ENCODE peak calls at places on chromosomes 2 and 18, in five cellular contexts. One of them, this sample, is unnamed.

GRCh38 chr2:85744771-85745601 is 8.8 kb upstream of the ATOH8 start:
- DNase-seq in prostate gland: no peak
- DNase-seq in thoracic aorta: no peak
- DNase-seq in left ventricle myocardium inferior: peak
- DNase-seq in tibial artery: peak
- DNase-seq in this sample: no peak

GRCh38 chr2:144014108-144014507 is 505.8 kb downstream of the ZEB2 start:
- DNase-seq in prostate gland: no peak
- DNase-seq in left ventricle myocardium inferior: no peak
- DNase-seq in tibial artery: no peak
- DNase-seq in thoracic aorta: no peak
- DNase-seq in this sample: no peak

GRCh38 chr2:3104261-3104660 is 273.4 kb downstream of the EIPR1 start:
- DNase-seq in thoracic aorta: no peak
- DNase-seq in left ventricle myocardium inferior: no peak
- DNase-seq in tibial artery: no peak
- DNase-seq in prostate gland: no peak
- DNase-seq in this sample: no peak

GRCh38 chr2:24731923-24732322 is 61.3 kb downstream of the PTRHD1 start:
- DNase-seq in left ventricle myocardium inferior: no peak
- DNase-seq in tibial artery: no peak
- DNase-seq in prostate gland: no peak
- DNase-seq in thoracic aorta: no peak
- DNase-seq in this sample: no peak

GRCh38 chr18:3392467-3392855 is 57.5 kb upstream of the TGIF1 start:
- DNase-seq in tibial artery: no peak
- DNase-seq in left ventricle myocardium inferior: no peak
- DNase-seq in prostate gland: no peak
- DNase-seq in thoracic aorta: no peak
- DNase-seq in this sample: no peak

GRCh38 chr18:42413870-42414269 is 458.8 kb downstream of the PIK3C3 start:
- DNase-seq in thoracic aorta: no peak
- DNase-seq in left ventricle myocardium inferior: no peak
- DNase-seq in tibial artery: no peak
- DNase-seq in prostate gland: no peak
- DNase-seq in this sample: no peak

GRCh38 chr18:43582120-43582519 is 304.8 kb upstream of the SYT4 start:
- DNase-seq in left ventricle myocardium inferior: no peak
- DNase-seq in tibial artery: no peak
- DNase-seq in thoracic aorta: no peak
- DNase-seq in prostate gland: no peak
- DNase-seq in this sample: no peak

GRCh38 chr2:60759654-60760053 is 3.6 kb downstream of the PAPOLG start:
- DNase-seq in prostate gland: no peak
- DNase-seq in tibial artery: no peak
- DNase-seq in left ventricle myocardium inferior: no peak
- DNase-seq in thoracic aorta: no peak
- DNase-seq in this sample: no peak

GRCh38 chr2:179701524-179702110 is 159.8 kb downstream of the ZNF385B start:
- DNase-seq in left ventricle myocardium inferior: no peak
- DNase-seq in thoracic aorta: no peak
- DNase-seq in prostate gland: no peak
- DNase-seq in tibial artery: no peak
- DNase-seq in this sample: no peak

GRCh38 chr2:25252291-25253152 is 84.1 kb upstream of the POMC start:
- DNase-seq in thoracic aorta: no peak
- DNase-seq in tibial artery: no peak
- DNase-seq in prostate gland: peak
- DNase-seq in left ventricle myocardium inferior: peak
- DNase-seq in this sample: peak

GRCh38 chr18:22067682-22068081 is 101.7 kb upstream of the GATA6 start:
- DNase-seq in tibial artery: no peak
- DNase-seq in left ventricle myocardium inferior: no peak
- DNase-seq in prostate gland: no peak
- DNase-seq in thoracic aorta: no peak
- DNase-seq in this sample: no peak

GRCh38 chr2:211468217-211468616 is 911.8 kb downstream of the CPS1 start:
- DNase-seq in thoracic aorta: no peak
- DNase-seq in prostate gland: no peak
- DNase-seq in left ventricle myocardium inferior: no peak
- DNase-seq in tibial artery: no peak
- DNase-seq in this sample: no peak

GRCh38 chr2:65436169-65436824 is 3.9 kb upstream of the SPRED2 start:
- DNase-seq in left ventricle myocardium inferior: peak
- DNase-seq in thoracic aorta: peak
- DNase-seq in tibial artery: peak
- DNase-seq in prostate gland: peak
- DNase-seq in this sample: peak

GRCh38 chr18:76336241-76336640 is 158.8 kb downstream of the ZNF516 start:
- DNase-seq in thoracic aorta: no peak
- DNase-seq in prostate gland: no peak
- DNase-seq in tibial artery: no peak
- DNase-seq in left ventricle myocardium inferior: no peak
- DNase-seq in this sample: no peak

GRCh38 chr2:54310314-54310713 is 54.3 kb upstream of the TSPYL6 start:
- DNase-seq in left ventricle myocardium inferior: no peak
- DNase-seq in prostate gland: no peak
- DNase-seq in thoracic aorta: no peak
- DNase-seq in tibial artery: no peak
- DNase-seq in this sample: no peak

GRCh38 chr18:36593001-36593400 is 235.8 kb downstream of the TPGS2 start:
- DNase-seq in tibial artery: no peak
- DNase-seq in left ventricle myocardium inferior: no peak
- DNase-seq in thoracic aorta: no peak
- DNase-seq in prostate gland: no peak
- DNase-seq in this sample: no peak

GRCh38 chr2:25297738-25298137 is 44.0 kb downstream of the DNMT3A start:
- DNase-seq in prostate gland: no peak
- DNase-seq in left ventricle myocardium inferior: no peak
- DNase-seq in thoracic aorta: no peak
- DNase-seq in tibial artery: no peak
- DNase-seq in this sample: no peak

GRCh38 chr2:236294647-236295046 is 30.4 kb upstream of the ASB18 start:
- DNase-seq in thoracic aorta: no peak
- DNase-seq in prostate gland: no peak
- DNase-seq in left ventricle myocardium inferior: no peak
- DNase-seq in tibial artery: no peak
- DNase-seq in this sample: no peak

GRCh38 chr2:26558271-26559043 is 80.5 kb upstream of the OTOF start:
- DNase-seq in tibial artery: peak
- DNase-seq in prostate gland: no peak
- DNase-seq in thoracic aorta: no peak
- DNase-seq in left ventricle myocardium inferior: no peak
- DNase-seq in this sample: no peak

GRCh38 chr2:67259581-67260347 is 137.4 kb upstream of the ETAA1 start:
- DNase-seq in prostate gland: no peak
- DNase-seq in left ventricle myocardium inferior: peak
- DNase-seq in tibial artery: no peak
- DNase-seq in thoracic aorta: no peak
- DNase-seq in this sample: peak

GRCh38 chr18:13470555-13471494 is 252.3 kb downstream of the LDLRAD4 start:
- DNase-seq in prostate gland: no peak
- DNase-seq in left ventricle myocardium inferior: peak
- DNase-seq in tibial artery: no peak
- DNase-seq in thoracic aorta: no peak
- DNase-seq in this sample: no peak

GRCh38 chr2:239882335-239882734 is 142.8 kb downstream of the NDUFA10 start:
- DNase-seq in thoracic aorta: no peak
- DNase-seq in prostate gland: peak
- DNase-seq in left ventricle myocardium inferior: no peak
- DNase-seq in tibial artery: peak
- DNase-seq in this sample: peak

GRCh38 chr18:54830260-54830659 is 2.0 kb downstream of the RAB27B start:
- DNase-seq in tibial artery: no peak
- DNase-seq in left ventricle myocardium inferior: no peak
- DNase-seq in prostate gland: no peak
- DNase-seq in thoracic aorta: no peak
- DNase-seq in this sample: no peak

GRCh38 chr18:78799382-78800089 is 180.1 kb upstream of the SALL3 start:
- DNase-seq in tibial artery: peak
- DNase-seq in thoracic aorta: no peak
- DNase-seq in prostate gland: no peak
- DNase-seq in left ventricle myocardium inferior: no peak
- DNase-seq in this sample: no peak

GRCh38 chr2:232085179-232085578 is 123.7 kb downstream of the DIS3L2 start:
- DNase-seq in left ventricle myocardium inferior: no peak
- DNase-seq in thoracic aorta: no peak
- DNase-seq in prostate gland: no peak
- DNase-seq in tibial artery: no peak
- DNase-seq in this sample: no peak

GRCh38 chr2:131475831-131476230 is at the start of gene TUBA3D:
- DNase-seq in prostate gland: no peak
- DNase-seq in left ventricle myocardium inferior: no peak
- DNase-seq in thoracic aorta: no peak
- DNase-seq in tibial artery: peak
- DNase-seq in this sample: no peak

GRCh38 chr18:62682396-62682795 is 32.9 kb upstream of the PHLPP1 start:
- DNase-seq in tibial artery: no peak
- DNase-seq in prostate gland: no peak
- DNase-seq in left ventricle myocardium inferior: no peak
- DNase-seq in thoracic aorta: no peak
- DNase-seq in this sample: no peak

GRCh38 chr18:7132356-7133115 is 14.9 kb upstream of the LAMA1 start:
- DNase-seq in prostate gland: no peak
- DNase-seq in tibial artery: no peak
- DNase-seq in thoracic aorta: no peak
- DNase-seq in left ventricle myocardium inferior: no peak
- DNase-seq in this sample: no peak

GRCh38 chr2:215377283-215377682 is 58.6 kb downstream of the FN1 start:
- DNase-seq in prostate gland: no peak
- DNase-seq in thoracic aorta: no peak
- DNase-seq in left ventricle myocardium inferior: no peak
- DNase-seq in tibial artery: no peak
- DNase-seq in this sample: no peak

GRCh38 chr18:31058897-31059296 is 16.4 kb upstream of the DSC3 start:
- DNase-seq in prostate gland: no peak
- DNase-seq in left ventricle myocardium inferior: no peak
- DNase-seq in thoracic aorta: no peak
- DNase-seq in tibial artery: no peak
- DNase-seq in this sample: no peak

GRCh38 chr2:102736607-102737409 is 25.0 kb upstream of the TMEM182 start:
- DNase-seq in prostate gland: peak
- DNase-seq in left ventricle myocardium inferior: peak
- DNase-seq in tibial artery: peak
- DNase-seq in thoracic aorta: peak
- DNase-seq in this sample: peak

GRCh38 chr2:102735431-102736130 is 26.2 kb upstream of the TMEM182 start:
- DNase-seq in prostate gland: no peak
- DNase-seq in left ventricle myocardium inferior: no peak
- DNase-seq in tibial artery: no peak
- DNase-seq in thoracic aorta: no peak
- DNase-seq in this sample: no peak

GRCh38 chr2:102737435-102737834 is 24.4 kb upstream of the TMEM182 start:
- DNase-seq in prostate gland: no peak
- DNase-seq in tibial artery: no peak
- DNase-seq in thoracic aorta: no peak
- DNase-seq in left ventricle myocardium inferior: no peak
- DNase-seq in this sample: no peak

DNA sequence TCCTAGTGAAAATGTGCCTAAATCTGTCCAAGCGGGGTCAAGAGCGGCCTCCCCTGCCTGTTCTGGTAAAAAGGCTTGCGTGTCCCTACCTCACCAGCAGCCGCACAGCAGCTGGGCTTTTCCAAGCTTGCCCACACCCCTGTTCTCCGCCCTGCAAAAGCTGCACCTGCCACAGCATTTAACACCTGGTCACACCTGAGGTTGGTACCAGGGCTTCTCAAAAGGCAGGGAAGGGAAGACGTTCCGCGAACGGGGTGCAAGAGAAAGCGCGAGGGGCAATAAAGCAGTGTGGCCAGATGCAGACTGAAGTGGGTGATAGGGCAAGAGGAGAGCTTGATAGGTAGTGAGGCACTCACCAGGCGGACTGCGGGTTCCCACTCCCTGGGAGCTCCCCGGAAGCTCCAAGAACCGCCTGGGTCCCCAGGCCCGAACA is 25.6 kb upstream of the TMEM182 start:
- DNase-seq in tibial artery: no peak
- DNase-seq in thoracic aorta: no peak
- DNase-seq in prostate gland: no peak
- DNase-seq in left ventricle myocardium inferior: no peak
- DNase-seq in this sample: peak
- H3K27ac ChIP-seq in tibial artery: peak
- H3K27ac ChIP-seq in thoracic aorta: peak
- H3K27ac ChIP-seq in prostate gland: peak
- H3K27ac ChIP-seq in left ventricle myocardium inferior: peak
- H3K27ac ChIP-seq in this sample: no peak

GRCh38 chr2:73971722-73972121 is 13.0 kb upstream of the TET3 start:
- DNase-seq in thoracic aorta: no peak
- DNase-seq in left ventricle myocardium inferior: no peak
- DNase-seq in prostate gland: no peak
- DNase-seq in tibial artery: no peak
- DNase-seq in this sample: no peak
- TF ChIP-seq CTCF in thoracic aorta: no peak
- TF ChIP-seq CTCF in left ventricle myocardium inferior: no peak
- TF ChIP-seq CTCF in prostate gland: no peak
- TF ChIP-seq CTCF in tibial artery: no peak
- TF ChIP-seq CTCF in this sample: no peak

DNA sequence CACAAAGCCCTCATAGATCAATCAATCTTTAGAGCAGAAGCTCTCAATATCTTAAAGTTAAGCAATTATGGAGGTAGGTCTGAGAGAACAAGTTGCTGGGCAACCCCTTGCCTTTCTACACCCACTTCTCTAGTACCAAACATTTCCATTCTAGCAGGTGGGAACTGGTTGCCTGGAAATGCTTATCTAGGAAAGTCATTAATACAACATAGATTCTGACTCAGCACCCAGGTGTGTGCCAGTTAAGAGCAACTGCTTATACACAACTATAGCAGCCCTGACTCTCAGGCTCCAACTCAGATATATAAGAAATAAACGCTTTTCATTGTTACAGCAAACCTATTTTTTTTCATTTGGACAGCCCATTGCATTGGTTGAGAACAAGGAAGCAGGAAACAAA is 237.7 kb downstream of the IRS1 start:
- DNase-seq in prostate gland: no peak
- DNase-seq in tibial artery: no peak
- DNase-seq in thoracic aorta: no peak
- DNase-seq in left ventricle myocardium inferior: no peak
- DNase-seq in this sample: peak
- H3K27ac ChIP-seq in prostate gland: no peak
- H3K27ac ChIP-seq in tibial artery: no peak
- H3K27ac ChIP-seq in thoracic aorta: no peak
- H3K27ac ChIP-seq in left ventricle myocardium inferior: no peak
- H3K27ac ChIP-seq in this sample: no peak

GRCh38 chr2:20509301-20509765 is 62.5 kb downstream of the RHOB start:
- DNase-seq in tibial artery: no peak
- DNase-seq in prostate gland: no peak
- DNase-seq in thoracic aorta: no peak
- DNase-seq in left ventricle myocardium inferior: no peak
- DNase-seq in this sample: no peak

GRCh38 chr2:20507166-20507692 is 60.4 kb downstream of the RHOB start:
- DNase-seq in thoracic aorta: no peak
- DNase-seq in left ventricle myocardium inferior: no peak
- DNase-seq in tibial artery: no peak
- DNase-seq in prostate gland: no peak
- DNase-seq in this sample: no peak

GRCh38 chr2:20507711-20508110 is 60.8 kb downstream of the RHOB start:
- DNase-seq in prostate gland: no peak
- DNase-seq in thoracic aorta: no peak
- DNase-seq in left ventricle myocardium inferior: no peak
- DNase-seq in tibial artery: no peak
- DNase-seq in this sample: no peak

GRCh38 chr2:20504174-20504573 is 57.3 kb downstream of the RHOB start:
- DNase-seq in thoracic aorta: no peak
- DNase-seq in left ventricle myocardium inferior: no peak
- DNase-seq in prostate gland: no peak
- DNase-seq in tibial artery: no peak
- DNase-seq in this sample: no peak

GRCh38 chr2:20506281-20506685 is 59.4 kb downstream of the RHOB start:
- DNase-seq in prostate gland: no peak
- DNase-seq in tibial artery: no peak
- DNase-seq in thoracic aorta: no peak
- DNase-seq in left ventricle myocardium inferior: no peak
- DNase-seq in this sample: no peak
- TF ChIP-seq CTCF in prostate gland: no peak
- TF ChIP-seq CTCF in tibial artery: no peak
- TF ChIP-seq CTCF in thoracic aorta: no peak
- TF ChIP-seq CTCF in left ventricle myocardium inferior: peak
- TF ChIP-seq CTCF in this sample: no peak

This sample was measured in RWPE1.